ENCODE peak calls at places on chromosome 6, in eight cellular contexts. K, V, G, L, D, E, J and P are unnamed samples.
A peak's percentile ranks its signal among the peaks of the same experiment; 100 is the strongest.

GRCh38 chr6:122803056-122803695 is 14.1 kb downstream of the SMPDL3A start:
- DNase-seq in K (no peak), V (no peak), G (no peak), L (no peak), D (no peak), E (no peak), J (no peak), P (no peak)

GRCh38 chr6:168999392-168999791 is 254.3 kb downstream of the THBS2 start:
- DNase-seq in K (no peak), V (no peak), G (no peak), L (no peak), D (no peak), E (no peak), J (no peak), P (no peak)

GRCh38 chr6:79544299-79544927 is 7.2 kb upstream of the LCA5 start:
- DNase-seq in K (no peak), V (peak; percentile 13), G (no peak), L (no peak), D (peak; percentile 44), E (no peak), J (no peak), P (no peak)

GRCh38 chr6:25960689-25961088 is 1.9 kb upstream of the TRIM38 start:
- DNase-seq in K (no peak), V (no peak), G (no peak), L (no peak), D (no peak), E (no peak), J (no peak), P (no peak)

GRCh38 chr6:21808045-21808470 is 214.5 kb downstream of the SOX4 start:
- DNase-seq in K (no peak), V (no peak), G (no peak), L (no peak), D (no peak), E (no peak), J (no peak), P (no peak)

GRCh38 chr6:106334646-106335448 is 9.3 kb upstream of the ATG5 start:
- DNase-seq in K (peak; percentile 52), V (peak; percentile 90), G (no peak), L (peak; percentile 61), D (no peak), E (peak; percentile 60), J (peak; percentile 69), P (no peak)

GRCh38 chr6:106612956-106613516 is 16.3 kb downstream of the RTN4IP1 start:
- DNase-seq in K (no peak), V (no peak), G (no peak), L (no peak), D (no peak), E (no peak), J (no peak), P (no peak)

GRCh38 chr6:76518443-76518842 is 446.0 kb upstream of the IMPG1 start:
- DNase-seq in K (no peak), V (no peak), G (no peak), L (no peak), D (no peak), E (no peak), J (no peak), P (no peak)

GRCh38 chr6:98970469-98970868 is 22.7 kb upstream of the FBXL4 start:
- DNase-seq in K (no peak), V (no peak), G (no peak), L (no peak), D (no peak), E (no peak), J (no peak), P (no peak)

GRCh38 chr6:56242343-56242742 is 5.0 kb downstream of the COL21A1 start:
- DNase-seq in K (no peak), V (no peak), G (no peak), L (no peak), D (no peak), E (no peak), J (no peak), P (no peak)

GRCh38 chr6:166237611-166238010 is 70.0 kb upstream of the TBXT start:
- DNase-seq in K (no peak), V (no peak), G (no peak), L (no peak), D (no peak), E (no peak), J (no peak), P (no peak)

GRCh38 chr6:157518399-157519250 is 137.6 kb downstream of the ZDHHC14 start:
- DNase-seq in K (no peak), V (peak; percentile 22), G (no peak), L (peak; percentile 44), D (no peak), E (no peak), J (peak; percentile 79), P (no peak)

GRCh38 chr6:111482236-111482958 is 621 bp downstream of the REV3L start:
- DNase-seq in K (no peak), V (peak; percentile 62), G (no peak), L (no peak), D (no peak), E (peak; percentile 73), J (peak; percentile 48), P (no peak)

GRCh38 chr6:53979468-53980067 is 131.7 kb upstream of the MLIP start:
- DNase-seq in K (peak; percentile 43), V (peak; percentile 76), G (no peak), L (peak; percentile 46), D (no peak), E (peak; percentile 23), J (peak; percentile 29), P (peak; percentile 33)

GRCh38 chr6:137688230-137688971 is 178.7 kb upstream of the TNFAIP3 start:
- DNase-seq in K (no peak), V (no peak), G (no peak), L (no peak), D (no peak), E (no peak), J (no peak), P (no peak)

GRCh38 chr6:162942860-162943259 is 215.1 kb downstream of the PACRG start:
- DNase-seq in K (no peak), V (no peak), G (no peak), L (no peak), D (no peak), E (no peak), J (no peak), P (no peak)

GRCh38 chr6:159978291-159979135 is 9.6 kb downstream of the IGF2R start:
- DNase-seq in K (no peak), V (peak; percentile 52), G (no peak), L (no peak), D (peak; percentile 78), E (no peak), J (no peak), P (no peak)

GRCh38 chr6:1789092-1789491 is 179.4 kb downstream of the FOXC1 start:
- DNase-seq in K (no peak), V (no peak), G (no peak), L (no peak), D (no peak), E (no peak), J (peak; percentile 78), P (no peak)

GRCh38 chr6:99603421-99604160 is 3.0 kb upstream of the PRDM13 start:
- DNase-seq in K (no peak), V (peak; percentile 89), G (no peak), L (no peak), D (no peak), E (peak; percentile 65), J (peak; percentile 64), P (no peak)

GRCh38 chr6:158414900-158415299 is 102.6 kb downstream of the TULP4 start:
- DNase-seq in K (no peak), V (no peak), G (no peak), L (no peak), D (no peak), E (no peak), J (no peak), P (no peak)

GRCh38 chr6:109440325-109441068 is at the start of the genes PPIL6 and SMPD2:
- DNase-seq in K (peak; percentile 77), V (peak; percentile 92), G (peak; percentile 68), L (peak; percentile 70), D (no peak), E (peak; percentile 98), J (peak; percentile 92), P (no peak)

GRCh38 chr6:45606831-45607400 is 229.2 kb upstream of the SUPT3H start:
- DNase-seq in K (no peak), V (no peak), G (no peak), L (no peak), D (no peak), E (no peak), J (no peak), P (no peak)

GRCh38 chr6:42697268-42697655 is 25.1 kb downstream of the PRPH2 start:
- DNase-seq in K (no peak), V (no peak), G (no peak), L (no peak), D (no peak), E (no peak), J (no peak), P (no peak)
- TF ChIP-seq POLR2AphosphoS5 in K (no peak), V (no peak), G (no peak), L (no peak), D (no peak), E (no peak), J (no peak), P (no peak)

DNA sequence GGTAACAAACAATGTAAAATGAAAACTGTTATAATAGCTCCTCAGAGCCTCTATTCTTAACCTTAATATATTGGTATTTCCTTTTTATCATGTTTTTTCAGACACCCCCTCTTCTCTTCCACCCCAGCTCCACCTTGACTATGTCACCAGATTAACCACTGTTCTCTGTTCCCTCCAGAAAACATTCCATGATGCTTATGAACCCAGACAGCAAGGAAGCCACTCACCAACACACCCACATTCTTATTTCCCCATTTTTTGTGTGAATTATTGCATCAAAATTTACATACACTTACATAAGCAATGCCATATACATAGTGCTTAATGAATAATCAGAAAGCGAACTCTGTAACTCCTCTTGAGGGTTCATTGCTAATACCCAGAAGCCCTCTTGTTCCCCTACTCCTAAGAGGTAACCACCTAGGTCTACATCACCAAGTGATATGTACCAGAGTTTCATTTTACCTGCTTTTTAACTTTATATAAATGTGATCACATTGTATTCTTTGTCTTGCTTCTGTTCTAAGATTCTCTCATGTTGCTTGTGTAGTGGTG is 182.2 kb upstream of the CDYL start:
- DNase-seq in K (no peak), V (no peak), G (no peak), L (no peak), D (no peak), E (no peak), J (no peak), P (no peak)
- TF ChIP-seq CTCF in K (no peak), V (no peak), G (no peak), L (no peak), D (no peak), E (no peak), J (no peak), P (no peak)

DNA sequence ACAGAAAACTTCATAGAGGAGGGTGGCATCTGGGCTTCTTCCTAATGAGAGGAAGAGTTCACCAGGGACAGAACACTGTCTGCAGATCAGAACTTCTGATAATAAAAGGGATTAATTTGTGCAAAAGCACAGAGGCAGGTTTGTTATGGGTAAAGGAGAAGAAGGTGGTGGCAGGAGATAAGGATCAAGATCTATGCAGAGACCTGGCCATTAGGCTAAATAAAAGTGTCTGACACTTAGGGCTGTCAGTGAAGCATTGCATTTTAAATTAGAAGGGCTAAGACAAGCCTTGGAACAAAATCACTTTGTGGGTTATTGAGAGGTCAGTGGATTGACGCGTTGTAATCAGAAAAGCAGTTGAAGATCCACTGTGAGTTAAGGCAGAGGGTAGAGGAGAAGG is 76.7 kb downstream of the MAP3K4 start:
- DNase-seq in K (no peak), V (no peak), G (no peak), L (no peak), D (no peak), E (peak; percentile 22), J (no peak), P (no peak)
- TF ChIP-seq REST in K (no peak), V (no peak), G (no peak), L (no peak), D (no peak), E (no peak), J (no peak), P (no peak)

GRCh38 chr6:68634503-68635411 is at the start of gene ADGRB3:
- DNase-seq in K (peak; percentile 28), V (peak; percentile 79), G (peak; percentile 18), L (no peak), D (no peak), E (peak; percentile 93), J (peak; percentile 90), P (no peak)
- TF ChIP-seq POLR2AphosphoS5 in K (no peak), V (no peak), G (no peak), L (no peak), D (no peak), E (no peak), J (peak; percentile 71), P (no peak)